ENCODE peak calls at places on chromosomes 11 and 22, in nine cellular contexts. G is COR-L47; I is iPS-NIHi11; E is AG08396; T is activated naive CD4-positive, alpha-beta T cell; Y is mucosa of gallbladder; Z is Calu3; U is gastrocnemius medialis; C is EL. V is an unnamed sample.

GRCh38 chr11:116837231-116838091 is at the start of gene APOA1:
- DNase-seq in E (no peak), Z (no peak), Y (no peak), I (peak; percentile 66), C (no peak), G (no peak), U (no peak), T (no peak), V (peak; percentile 94)

GRCh38 chr11:61307354-61307753 is 12.2 kb upstream of the VWCE start:
- DNase-seq in T (no peak), Z (no peak), E (no peak), U (no peak), G (no peak), Y (no peak), C (no peak), I (no peak), V (no peak)

GRCh38 chr22:35051034-35051535 is 14.9 kb upstream of the ISX start:
- DNase-seq in G (peak; percentile 89), T (no peak), Z (no peak), I (no peak), E (no peak), U (no peak), Y (no peak), C (no peak), V (no peak)

GRCh38 chr11:92528051-92528450 is 303.4 kb downstream of the FAT3 start:
- DNase-seq in E (peak; percentile 5), T (no peak), I (no peak), Y (no peak), U (no peak), Z (no peak), C (peak; percentile 42), G (no peak), V (no peak)

GRCh38 chr11:35619030-35619753 is 932 bp downstream of the FJX1 start:
- DNase-seq in G (peak; percentile 65), C (peak; percentile 64), E (peak; percentile 59), Z (peak; percentile 60), T (no peak), I (peak; percentile 45), U (peak; percentile 11), Y (no peak), V (peak; percentile 51)

GRCh38 chr11:17574141-17574798 is 27.2 kb downstream of the OTOG start:
- DNase-seq in E (no peak), T (no peak), Y (no peak), Z (no peak), C (no peak), G (no peak), U (no peak), I (no peak), V (no peak)

GRCh38 chr11:34976496-34976895 is 60.1 kb downstream of the PDHX start:
- DNase-seq in Z (no peak), G (no peak), Y (no peak), E (no peak), C (no peak), U (no peak), T (no peak), I (no peak), V (no peak)

GRCh38 chr11:102256251-102256650 is 61.0 kb upstream of the BIRC3 start:
- DNase-seq in C (peak; percentile 84), Z (no peak), E (peak; percentile 57), U (no peak), Y (no peak), I (no peak), T (no peak), G (no peak), V (no peak)

GRCh38 chr22:46077669-46078099 is 72.6 kb upstream of the PPARA start:
- DNase-seq in U (peak; percentile 54), G (no peak), C (peak; percentile 52), Z (no peak), E (no peak), Y (no peak), I (no peak), T (no peak), V (peak; percentile 45)

GRCh38 chr11:65215441-65216076 is 33.8 kb downstream of the CAPN1 start:
- DNase-seq in Z (no peak), T (no peak), U (no peak), Y (no peak), G (no peak), E (no peak), I (no peak), C (no peak), V (peak; percentile 12)

GRCh38 chr22:30262917-30263741 is 3.5 kb downstream of the OSM start:
- DNase-seq in T (peak; percentile 76), C (peak; percentile 68), G (peak; percentile 49), E (peak; percentile 82), Z (peak; percentile 90), Y (peak; percentile 80), I (peak; percentile 88), U (peak; percentile 50), V (peak; percentile 72)

GRCh38 chr22:48982321-48982905 is 845.3 kb downstream of the BRD1 start:
- DNase-seq in Z (no peak), U (no peak), E (no peak), Y (no peak), T (no peak), G (no peak), C (no peak), I (no peak), V (no peak)

GRCh38 chr11:102666331-102666957 is 39.1 kb downstream of the MMP27 start:
- DNase-seq in T (no peak), E (peak; percentile 62), Y (peak; percentile 17), U (no peak), G (peak; percentile 45), C (peak; percentile 62), Z (peak; percentile 28), I (peak; percentile 60), V (no peak)

GRCh38 chr22:28171135-28171534 is 252.1 kb upstream of the PITPNB start:
- DNase-seq in U (no peak), C (no peak), Z (no peak), G (no peak), Y (no peak), I (peak; percentile 20), T (no peak), E (no peak), V (no peak)

GRCh38 chr11:36792870-36793541 is 195.0 kb upstream of the RAG2 start:
- DNase-seq in Y (no peak), U (no peak), T (no peak), I (no peak), Z (no peak), E (no peak), C (no peak), G (no peak), V (no peak)

V was measured in left lobe of liver.